ENCODE peak calls at places on chromosomes 12 and 14, in five cellular contexts. One of them, this sample, is unnamed.

GRCh38 chr14:69101331-69101826 is 51.5 kb downstream of the DCAF5 start:
- DNase-seq in COR-L47: peak
- DNase-seq in fibroblast of lung: peak
- DNase-seq in cardiac fibroblast: peak
- DNase-seq in NCI-H774: no peak
- DNase-seq in this sample: peak

GRCh38 chr12:79883216-79883615 is 51.7 kb downstream of the PPP1R12A start:
- DNase-seq in COR-L47: no peak
- DNase-seq in fibroblast of lung: no peak
- DNase-seq in cardiac fibroblast: no peak
- DNase-seq in NCI-H774: no peak
- DNase-seq in this sample: no peak

GRCh38 chr14:104516906-104517305 is 62.7 kb upstream of the C14orf180 start:
- DNase-seq in COR-L47: no peak
- DNase-seq in fibroblast of lung: no peak
- DNase-seq in cardiac fibroblast: no peak
- DNase-seq in NCI-H774: no peak
- DNase-seq in this sample: no peak

GRCh38 chr14:82905762-82906161 is 1372.1 kb upstream of the SEL1L start:
- DNase-seq in COR-L47: no peak
- DNase-seq in fibroblast of lung: no peak
- DNase-seq in cardiac fibroblast: no peak
- DNase-seq in NCI-H774: no peak
- DNase-seq in this sample: no peak

GRCh38 chr14:97414718-97415098 is 617.5 kb downstream of the VRK1 start:
- DNase-seq in COR-L47: no peak
- DNase-seq in fibroblast of lung: no peak
- DNase-seq in cardiac fibroblast: no peak
- DNase-seq in NCI-H774: no peak
- DNase-seq in this sample: no peak

GRCh38 chr14:78701246-78701645 is 531.1 kb downstream of the NRXN3 start:
- DNase-seq in COR-L47: no peak
- DNase-seq in fibroblast of lung: no peak
- DNase-seq in cardiac fibroblast: peak
- DNase-seq in NCI-H774: no peak
- DNase-seq in this sample: no peak

GRCh38 chr12:1859643-1860042 is 39.3 kb downstream of the LRTM2 start:
- DNase-seq in COR-L47: no peak
- DNase-seq in fibroblast of lung: no peak
- DNase-seq in cardiac fibroblast: no peak
- DNase-seq in NCI-H774: no peak
- DNase-seq in this sample: no peak

GRCh38 chr12:31965090-31965489 is 5.9 kb downstream of the RESF1 start:
- DNase-seq in COR-L47: no peak
- DNase-seq in fibroblast of lung: no peak
- DNase-seq in cardiac fibroblast: no peak
- DNase-seq in NCI-H774: no peak
- DNase-seq in this sample: no peak

GRCh38 chr12:26869908-26870459 is 37.0 kb upstream of the ITPR2 start:
- DNase-seq in COR-L47: no peak
- DNase-seq in fibroblast of lung: no peak
- DNase-seq in cardiac fibroblast: no peak
- DNase-seq in NCI-H774: no peak
- DNase-seq in this sample: no peak

GRCh38 chr12:31306871-31307270 is 19.1 kb downstream of the SINHCAF start:
- DNase-seq in COR-L47: no peak
- DNase-seq in fibroblast of lung: no peak
- DNase-seq in cardiac fibroblast: no peak
- DNase-seq in NCI-H774: no peak
- DNase-seq in this sample: no peak

GRCh38 chr12:64318605-64319004 is 72.0 kb downstream of the C12orf56 start:
- DNase-seq in COR-L47: no peak
- DNase-seq in fibroblast of lung: peak
- DNase-seq in cardiac fibroblast: peak
- DNase-seq in NCI-H774: no peak
- DNase-seq in this sample: no peak

GRCh38 chr12:64624035-64624434 is 13.7 kb downstream of the RASSF3 start:
- DNase-seq in COR-L47: no peak
- DNase-seq in fibroblast of lung: no peak
- DNase-seq in cardiac fibroblast: no peak
- DNase-seq in NCI-H774: no peak
- DNase-seq in this sample: no peak

GRCh38 chr12:125652689-125653088 is 587.5 kb downstream of the AACS start:
- DNase-seq in COR-L47: no peak
- DNase-seq in fibroblast of lung: no peak
- DNase-seq in cardiac fibroblast: no peak
- DNase-seq in NCI-H774: no peak
- DNase-seq in this sample: no peak

This sample was measured in SW 1271.